ENCODE peak calls at places on chromosome 18, in nine cellular contexts. E is CD8-positive, alpha-beta memory T cell; R is neural progenitor cell; F is right atrium auricular region; O is adrenal gland; H is fibroblast of lung; L is IMR-90; C is transverse colon; V is sigmoid colon. X is an unnamed sample.

GRCh38 chr18:56715121-56715520 is 64.0 kb downstream of the WDR7 start:
- DNase-seq in E (no peak), R (no peak), F (no peak), O (no peak), H (no peak), L (no peak), C (no peak), V (no peak), X (no peak)

GRCh38 chr18:7466190-7466589 is 100.9 kb upstream of the PTPRM start:
- DNase-seq in E (no peak), R (no peak), F (no peak), O (no peak), H (no peak), L (no peak), C (no peak), V (no peak), X (no peak)

GRCh38 chr18:14947482-14948162 is 199.7 kb downstream of the ANKRD30B start:
- DNase-seq in E (no peak), R (no peak), F (no peak), O (no peak), H (no peak), L (no peak), C (no peak), V (no peak), X (no peak)

GRCh38 chr18:11518788-11519685 is 90.4 kb upstream of the SLC35G4 start:
- DNase-seq in E (no peak), R (peak; percentile 86), F (no peak), O (peak; percentile 34), H (peak; percentile 65), L (peak; percentile 55), C (peak; percentile 11), V (no peak), X (peak; percentile 82)

GRCh38 chr18:49160075-49160930 is 209.5 kb upstream of the SMAD7 start:
- DNase-seq in E (no peak), R (no peak), F (no peak), O (no peak), H (no peak), L (peak; percentile 8), C (no peak), V (no peak), X (no peak)

GRCh38 chr18:39945076-39945475 is 2010.0 kb upstream of the PIK3C3 start:
- DNase-seq in E (no peak), R (no peak), F (no peak), O (no peak), H (no peak), L (no peak), C (no peak), V (no peak), X (no peak)

GRCh38 chr18:39406941-39407340 is 1841.3 kb upstream of the CELF4 start:
- DNase-seq in E (no peak), R (no peak), F (no peak), O (no peak), H (no peak), L (no peak), C (no peak), V (no peak), X (no peak)

GRCh38 chr18:61574665-61575064 is 241.4 kb downstream of the CDH20 start:
- DNase-seq in E (no peak), R (no peak), F (no peak), O (no peak), H (peak; percentile 30), L (peak; percentile 28), C (no peak), V (no peak), X (no peak)

GRCh38 chr18:24417465-24417864 is 9.0 kb upstream of the IMPACT start:
- DNase-seq in E (no peak), R (no peak), F (no peak), O (no peak), H (no peak), L (no peak), C (no peak), V (no peak), X (no peak)

GRCh38 chr18:31041346-31042067 is 1.0 kb downstream of the DSC3 start:
- DNase-seq in E (no peak), R (peak; percentile 64), F (no peak), O (no peak), H (no peak), L (no peak), C (peak; percentile 10), V (no peak), X (peak; percentile 70)

GRCh38 chr18:1270081-1270480 is 365.4 kb downstream of the ADCYAP1 start:
- DNase-seq in E (no peak), R (no peak), F (no peak), O (no peak), H (no peak), L (no peak), C (no peak), V (no peak), X (no peak)

GRCh38 chr18:24672165-24672950 is 211.9 kb downstream of the HRH4 start:
- DNase-seq in E (no peak), R (no peak), F (no peak), O (no peak), H (peak; percentile 30), L (peak; percentile 39), C (no peak), V (no peak), X (no peak)

GRCh38 chr18:34600118-34600517 is 110.0 kb upstream of the DTNA start:
- DNase-seq in E (no peak), R (no peak), F (no peak), O (no peak), H (peak; percentile 70), L (peak; percentile 53), C (no peak), V (no peak), X (no peak)

GRCh38 chr18:8657873-8658521 is 47.4 kb upstream of the MTCL1 start:
- DNase-seq in E (no peak), R (peak; percentile 73), F (no peak), O (no peak), H (peak; percentile 42), L (peak; percentile 32), C (no peak), V (no peak), X (peak; percentile 55)

GRCh38 chr18:57154389-57154788 is 7.5 kb downstream of the BOD1L2 start:
- DNase-seq in E (no peak), R (no peak), F (no peak), O (no peak), H (no peak), L (no peak), C (no peak), V (no peak), X (no peak)

GRCh38 chr18:23539911-23540475 is 36.7 kb downstream of the RMC1 start:
- DNase-seq in E (no peak), R (no peak), F (no peak), O (peak; percentile 3), H (no peak), L (no peak), C (no peak), V (no peak), X (no peak)

GRCh38 chr18:57798713-57799373 is 4.3 kb downstream of the ATP8B1 start:
- DNase-seq in E (no peak), R (no peak), F (no peak), O (no peak), H (no peak), L (no peak), C (no peak), V (no peak), X (no peak)

DNA sequence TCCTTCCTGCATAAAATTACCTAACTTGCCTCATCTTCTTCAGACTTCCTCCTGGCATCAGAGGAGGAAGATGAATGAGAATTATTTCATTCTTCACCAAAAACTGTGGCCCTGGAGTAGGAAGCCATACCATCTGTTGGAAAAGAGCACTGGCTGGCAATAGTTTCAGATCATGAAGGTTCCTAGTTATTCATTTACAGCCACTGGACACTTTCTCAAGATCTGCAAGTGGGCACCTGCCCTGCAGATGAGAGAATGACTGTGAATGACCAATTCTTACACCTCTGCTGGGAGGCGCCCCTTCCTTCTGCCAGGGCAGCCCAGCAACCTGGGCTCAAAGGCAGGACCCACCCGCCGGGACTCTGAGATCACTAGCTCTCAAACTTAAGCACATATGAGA is 13.0 kb downstream of the DIPK1C start:
- DNase-seq in E (no peak), R (no peak), F (no peak), O (no peak), H (no peak), L (no peak), C (no peak), V (no peak), X (no peak)
- H3K36me3 ChIP-seq in E (no peaks in the 10 kb centered on the region), R (no peaks in the 10 kb centered on the region), F (no peaks in the 10 kb centered on the region), O (no peaks in the 10 kb centered on the region), H (no peaks in the 10 kb centered on the region), L (no peaks in the 10 kb centered on the region), C (no peaks in the 10 kb centered on the region), V (no peaks in the 10 kb centered on the region), X (no peaks in the 10 kb centered on the region)

GRCh38 chr18:46336278-46337205 is 232.4 kb downstream of the HAUS1 start:
- DNase-seq in E (no peak), R (no peak), F (no peak), O (no peak), H (no peak), L (no peak), C (no peak), V (peak; percentile 50), X (no peak)
- H3K4me3 ChIP-seq in E (no peak overlapping the region), R (peak overlapping the region; percentile 98), F (no peak overlapping the region), O (no peak overlapping the region), H (no peak overlapping the region), L (no peak overlapping the region), C (no peak overlapping the region), V (no peak overlapping the region), X (no peak overlapping the region)

DNA sequence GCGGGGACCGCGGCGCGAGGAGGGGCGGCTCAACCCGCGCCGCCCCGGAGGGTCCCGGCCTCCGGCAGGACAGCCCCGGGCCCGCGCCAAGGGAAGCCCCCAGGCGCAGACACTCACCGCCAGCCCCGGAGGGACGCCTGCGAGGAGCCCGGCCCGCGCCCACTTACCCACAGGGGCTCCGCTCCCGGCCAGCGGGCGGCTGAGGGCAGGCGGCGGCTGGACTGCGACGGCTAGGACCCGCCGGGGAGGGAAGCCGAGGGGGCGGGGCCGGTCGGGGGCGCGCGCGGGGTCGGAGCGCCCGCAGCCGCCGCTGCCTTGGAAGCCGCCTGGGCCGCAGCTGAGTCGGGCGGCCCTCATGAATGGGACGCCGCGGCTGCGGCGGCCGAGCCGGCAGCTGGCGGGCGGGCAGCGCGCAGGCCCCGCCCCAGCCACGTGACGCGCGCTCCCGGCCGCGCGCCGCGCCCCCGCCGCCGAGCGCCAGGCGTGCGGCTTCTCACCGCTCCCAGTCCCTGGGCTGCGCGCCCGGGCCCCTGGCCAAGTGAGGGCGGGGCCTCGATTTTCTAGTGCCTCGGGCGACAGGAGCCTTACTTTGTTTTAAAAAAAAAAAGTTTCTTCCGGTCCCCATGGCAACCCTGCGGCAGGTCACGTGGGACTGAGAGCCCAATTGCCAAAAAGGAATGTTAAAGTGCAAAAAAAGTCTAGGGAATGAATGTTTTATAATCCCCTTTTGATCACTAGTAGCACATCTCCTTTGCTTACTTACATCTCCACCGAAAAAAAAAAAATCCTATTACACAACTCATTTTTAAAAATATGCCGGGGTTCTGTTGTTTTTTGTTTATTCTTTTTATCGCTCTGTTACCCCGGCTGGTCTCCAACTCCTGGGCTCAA is at the start of gene LPIN2:
- DNase-seq in E (peak; percentile 98), R (peak; percentile 99), F (peak; percentile 99), O (peak; percentile 99), H (peak; percentile 98), L (peak; percentile 96), C (peak; percentile 100), V (peak; percentile 99), X (peak; percentile 98)
- H3K27me3 ChIP-seq in E (no peaks in the 10 kb centered on the region), R (no peaks in the 10 kb centered on the region), F (no peaks in the 10 kb centered on the region), O (no peaks in the 10 kb centered on the region), H (no peaks in the 10 kb centered on the region), L (no peaks in the 10 kb centered on the region), C (no peaks in the 10 kb centered on the region), V (no peaks in the 10 kb centered on the region), X (no peaks in the 10 kb centered on the region)

DNA sequence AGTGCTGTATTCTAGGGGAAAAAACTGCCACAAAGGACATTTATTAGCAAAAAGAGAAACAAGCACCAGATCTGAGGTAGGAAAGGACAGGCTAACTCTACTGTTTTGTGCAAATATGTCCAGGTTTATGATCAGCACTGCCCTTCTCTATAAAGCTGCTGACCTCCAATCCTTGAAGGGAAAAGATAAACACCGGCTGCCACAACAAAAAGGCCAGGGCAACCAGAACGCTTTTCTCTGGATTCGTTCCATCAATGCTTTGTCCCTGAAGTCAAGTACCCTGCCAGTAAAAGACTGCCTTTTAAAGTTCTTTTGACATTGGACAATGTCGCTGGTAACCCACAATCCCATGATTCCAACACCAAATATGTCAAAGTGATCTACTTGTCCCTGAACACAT is 21.0 kb downstream of the SMAD2 start:
- DNase-seq in E (no peak), R (no peak), F (no peak), O (peak; percentile 33), H (no peak), L (no peak), C (no peak), V (no peak), X (no peak)
- H3K36me3 ChIP-seq in E (no peaks in the 10 kb centered on the region), R (peaks cover 16% of the 10 kb centered on the region), F (no peaks in the 10 kb centered on the region), O (no peaks in the 10 kb centered on the region), H (no peaks in the 10 kb centered on the region), L (peaks cover 5% of the 10 kb centered on the region), C (no peaks in the 10 kb centered on the region), V (no peaks in the 10 kb centered on the region), X (no peaks in the 10 kb centered on the region)

X was measured in H7.